ENCODE peak calls at places on chromosomes 1 and 21, in five cellular contexts. One of them, this sample, is unnamed.

GRCh38 chr1:68291763-68292384 is 59.6 kb upstream of the WLS start:
- DNase-seq in DND-41: no peak
- DNase-seq in right lobe of liver: no peak
- DNase-seq in cardiac muscle cell: no peak
- DNase-seq in mammary epithelial cell: no peak
- DNase-seq in this sample: no peak

GRCh38 chr1:147640553-147641165 is 29.7 kb downstream of the ACP6 start:
- DNase-seq in mammary epithelial cell: peak; percentile 78
- DNase-seq in right lobe of liver: peak; percentile 79
- DNase-seq in DND-41: peak; percentile 69
- DNase-seq in cardiac muscle cell: peak; percentile 90
- DNase-seq in this sample: peak; percentile 80

GRCh38 chr1:172497230-172497629 is 35.7 kb upstream of the SUCO start:
- DNase-seq in cardiac muscle cell: peak; percentile 74
- DNase-seq in right lobe of liver: no peak
- DNase-seq in mammary epithelial cell: peak; percentile 41
- DNase-seq in DND-41: no peak
- DNase-seq in this sample: no peak

GRCh38 chr1:23567629-23567995 is 8.3 kb upstream of the ID3 start:
- DNase-seq in right lobe of liver: no peak
- DNase-seq in cardiac muscle cell: no peak
- DNase-seq in DND-41: no peak
- DNase-seq in mammary epithelial cell: no peak
- DNase-seq in this sample: no peak

GRCh38 chr1:244414543-244414942 is 37.2 kb downstream of the ADSS2 start:
- DNase-seq in DND-41: no peak
- DNase-seq in cardiac muscle cell: no peak
- DNase-seq in mammary epithelial cell: peak; percentile 42
- DNase-seq in right lobe of liver: no peak
- DNase-seq in this sample: no peak

GRCh38 chr21:25722631-25723030 is 12.1 kb downstream of the ATP5PF start:
- DNase-seq in mammary epithelial cell: no peak
- DNase-seq in cardiac muscle cell: peak; percentile 28
- DNase-seq in right lobe of liver: no peak
- DNase-seq in DND-41: no peak
- DNase-seq in this sample: no peak

GRCh38 chr1:78420688-78421087 is 70.1 kb upstream of the PTGFR start:
- DNase-seq in right lobe of liver: no peak
- DNase-seq in DND-41: no peak
- DNase-seq in mammary epithelial cell: no peak
- DNase-seq in cardiac muscle cell: no peak
- DNase-seq in this sample: no peak

GRCh38 chr1:245585252-245585959 is 430.6 kb downstream of the KIF26B start:
- DNase-seq in mammary epithelial cell: peak; percentile 82
- DNase-seq in right lobe of liver: no peak
- DNase-seq in cardiac muscle cell: no peak
- DNase-seq in DND-41: no peak
- DNase-seq in this sample: no peak

GRCh38 chr1:62891961-62892562 is 108.1 kb downstream of the ATG4C start:
- DNase-seq in DND-41: no peak
- DNase-seq in cardiac muscle cell: no peak
- DNase-seq in mammary epithelial cell: peak; percentile 57
- DNase-seq in right lobe of liver: no peak
- DNase-seq in this sample: no peak

GRCh38 chr1:183101081-183101480 is 77.9 kb downstream of the LAMC1 start:
- DNase-seq in mammary epithelial cell: no peak
- DNase-seq in cardiac muscle cell: no peak
- DNase-seq in DND-41: no peak
- DNase-seq in right lobe of liver: no peak
- DNase-seq in this sample: no peak

GRCh38 chr1:206705744-206706297 is 21.1 kb downstream of the MAPKAPK2 start:
- DNase-seq in mammary epithelial cell: no peak
- DNase-seq in DND-41: no peak
- DNase-seq in cardiac muscle cell: no peak
- DNase-seq in right lobe of liver: no peak
- DNase-seq in this sample: no peak

GRCh38 chr1:161726631-161727342 is 5.4 kb downstream of the FCRLB start:
- DNase-seq in DND-41: peak; percentile 76
- DNase-seq in mammary epithelial cell: peak; percentile 80
- DNase-seq in cardiac muscle cell: peak; percentile 92
- DNase-seq in right lobe of liver: peak; percentile 91
- DNase-seq in this sample: peak; percentile 90

GRCh38 chr1:48955774-48956173 is 179.1 kb upstream of the BEND5 start:
- DNase-seq in DND-41: no peak
- DNase-seq in right lobe of liver: no peak
- DNase-seq in mammary epithelial cell: no peak
- DNase-seq in cardiac muscle cell: no peak
- DNase-seq in this sample: peak; percentile 34

GRCh38 chr21:39984613-39985012 is 117.4 kb downstream of the PCP4 start:
- DNase-seq in mammary epithelial cell: no peak
- DNase-seq in cardiac muscle cell: no peak
- DNase-seq in DND-41: no peak
- DNase-seq in right lobe of liver: no peak
- DNase-seq in this sample: no peak

GRCh38 chr1:160953030-160953429 is 1.6 kb downstream of the ITLN2 start:
- DNase-seq in right lobe of liver: no peak
- DNase-seq in DND-41: no peak
- DNase-seq in mammary epithelial cell: peak; percentile 77
- DNase-seq in cardiac muscle cell: no peak
- DNase-seq in this sample: no peak

GRCh38 chr1:212259693-212260480 is 25.3 kb upstream of the PPP2R5A start:
- DNase-seq in mammary epithelial cell: no peak
- DNase-seq in DND-41: no peak
- DNase-seq in right lobe of liver: no peak
- DNase-seq in cardiac muscle cell: no peak
- DNase-seq in this sample: no peak

GRCh38 chr1:78627321-78627720 is 7.1 kb downstream of the IFI44L start:
- DNase-seq in mammary epithelial cell: peak; percentile 42
- DNase-seq in cardiac muscle cell: no peak
- DNase-seq in right lobe of liver: no peak
- DNase-seq in DND-41: no peak
- DNase-seq in this sample: no peak

GRCh38 chr21:26833011-26833410 is 12.2 kb downstream of the ADAMTS1 start:
- DNase-seq in mammary epithelial cell: no peak
- DNase-seq in DND-41: peak; percentile 52
- DNase-seq in cardiac muscle cell: no peak
- DNase-seq in right lobe of liver: no peak
- DNase-seq in this sample: no peak

GRCh38 chr1:208100906-208101305 is 143.3 kb downstream of the PLXNA2 start:
- DNase-seq in right lobe of liver: no peak
- DNase-seq in DND-41: no peak
- DNase-seq in cardiac muscle cell: peak; percentile 65
- DNase-seq in mammary epithelial cell: no peak
- DNase-seq in this sample: no peak

GRCh38 chr1:228148971-228149340 is 774 bp upstream of the GJC2 start:
- DNase-seq in mammary epithelial cell: no peak
- DNase-seq in right lobe of liver: no peak
- DNase-seq in DND-41: no peak
- DNase-seq in cardiac muscle cell: no peak
- DNase-seq in this sample: no peak

GRCh38 chr1:111725192-111725591 is 14.0 kb downstream of the INKA2 start:
- DNase-seq in cardiac muscle cell: peak; percentile 43
- DNase-seq in DND-41: no peak
- DNase-seq in mammary epithelial cell: no peak
- DNase-seq in right lobe of liver: no peak
- DNase-seq in this sample: no peak

GRCh38 chr1:8004803-8005573 is 21.1 kb downstream of the ERRFI1 start:
- DNase-seq in cardiac muscle cell: peak; percentile 52
- DNase-seq in mammary epithelial cell: peak; percentile 99
- DNase-seq in DND-41: no peak
- DNase-seq in right lobe of liver: peak; percentile 72
- DNase-seq in this sample: peak; percentile 79

GRCh38 chr1:34917017-34917416 is 12.4 kb downstream of the DLGAP3 start:
- DNase-seq in right lobe of liver: no peak
- DNase-seq in cardiac muscle cell: no peak
- DNase-seq in DND-41: no peak
- DNase-seq in mammary epithelial cell: no peak
- DNase-seq in this sample: no peak

GRCh38 chr21:29315155-29315749 is 16.5 kb downstream of the BACH1 start:
- DNase-seq in cardiac muscle cell: no peak
- DNase-seq in DND-41: no peak
- DNase-seq in mammary epithelial cell: peak; percentile 30
- DNase-seq in right lobe of liver: no peak
- DNase-seq in this sample: no peak

GRCh38 chr21:33362044-33362555 is 37.3 kb downstream of the IFNAR1 start:
- DNase-seq in right lobe of liver: no peak
- DNase-seq in cardiac muscle cell: peak; percentile 49
- DNase-seq in DND-41: peak; percentile 56
- DNase-seq in mammary epithelial cell: no peak
- DNase-seq in this sample: peak; percentile 28

GRCh38 chr1:182841368-182841988 is 2.3 kb downstream of the DHX9 start:
- DNase-seq in right lobe of liver: no peak
- DNase-seq in DND-41: no peak
- DNase-seq in mammary epithelial cell: peak; percentile 39
- DNase-seq in cardiac muscle cell: no peak
- DNase-seq in this sample: no peak

GRCh38 chr1:235635938-235636663 is 13.5 kb downstream of the GNG4 start:
- DNase-seq in mammary epithelial cell: no peak
- DNase-seq in DND-41: no peak
- DNase-seq in cardiac muscle cell: no peak
- DNase-seq in right lobe of liver: no peak
- DNase-seq in this sample: no peak

GRCh38 chr1:40773748-40774265 is 9.8 kb upstream of the KCNQ4 start:
- DNase-seq in DND-41: no peak
- DNase-seq in mammary epithelial cell: no peak
- DNase-seq in right lobe of liver: no peak
- DNase-seq in cardiac muscle cell: no peak
- DNase-seq in this sample: no peak

GRCh38 chr1:54493608-54494007 is 54.4 kb upstream of the ACOT11 start:
- DNase-seq in DND-41: no peak
- DNase-seq in right lobe of liver: no peak
- DNase-seq in cardiac muscle cell: no peak
- DNase-seq in mammary epithelial cell: peak; percentile 37
- DNase-seq in this sample: no peak
- H3K4me1 ChIP-seq in DND-41: peaks cover 30% of the 10 kb centered on the region
- H3K4me1 ChIP-seq in right lobe of liver: no peaks in the 10 kb centered on the region
- H3K4me1 ChIP-seq in cardiac muscle cell: peaks cover 10% of the 10 kb centered on the region
- H3K4me1 ChIP-seq in mammary epithelial cell: peaks cover 5% of the 10 kb centered on the region
- H3K4me1 ChIP-seq in this sample: peaks cover 8% of the 10 kb centered on the region

GRCh38 chr1:152392909-152393308 is 21.2 kb downstream of the CRNN start:
- DNase-seq in DND-41: peak; percentile 18
- DNase-seq in mammary epithelial cell: peak; percentile 88
- DNase-seq in cardiac muscle cell: no peak
- DNase-seq in right lobe of liver: no peak
- DNase-seq in this sample: no peak

GRCh38 chr1:152386940-152387339 is 27.1 kb downstream of the CRNN start:
- DNase-seq in mammary epithelial cell: peak; percentile 87
- DNase-seq in right lobe of liver: no peak
- DNase-seq in cardiac muscle cell: no peak
- DNase-seq in DND-41: no peak
- DNase-seq in this sample: no peak

GRCh38 chr1:152394151-152394550 is 19.9 kb downstream of the CRNN start:
- DNase-seq in DND-41: no peak
- DNase-seq in cardiac muscle cell: no peak
- DNase-seq in right lobe of liver: no peak
- DNase-seq in mammary epithelial cell: no peak
- DNase-seq in this sample: no peak

DNA sequence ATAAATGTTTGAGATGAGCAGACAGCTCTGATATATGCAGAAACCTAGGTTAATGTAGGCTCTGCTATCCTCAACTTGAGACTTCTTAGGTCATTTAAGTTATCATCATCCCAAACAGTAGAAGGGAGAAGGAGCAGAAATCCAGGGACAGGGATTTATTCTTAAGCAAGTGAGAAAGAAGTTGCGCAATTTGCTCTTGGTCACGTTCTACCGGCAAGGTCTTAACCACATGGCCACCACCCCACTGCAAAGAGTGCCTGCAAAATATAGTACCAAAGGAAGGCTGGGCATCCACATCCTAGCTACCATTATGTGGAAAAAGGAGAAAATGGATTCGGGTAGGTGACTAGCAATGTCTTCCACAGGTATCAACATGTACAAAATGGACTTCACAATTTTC is 25.2 kb downstream of the CRNN start:
- DNase-seq in cardiac muscle cell: no peak
- DNase-seq in mammary epithelial cell: no peak
- DNase-seq in DND-41: no peak
- DNase-seq in right lobe of liver: no peak
- DNase-seq in this sample: no peak
- H3K9me3 ChIP-seq in cardiac muscle cell: no peaks in the 10 kb centered on the region
- H3K9me3 ChIP-seq in mammary epithelial cell: no peaks in the 10 kb centered on the region
- H3K9me3 ChIP-seq in DND-41: no peaks in the 10 kb centered on the region
- H3K9me3 ChIP-seq in right lobe of liver: no peaks in the 10 kb centered on the region
- H3K9me3 ChIP-seq in this sample: no peaks in the 10 kb centered on the region

DNA sequence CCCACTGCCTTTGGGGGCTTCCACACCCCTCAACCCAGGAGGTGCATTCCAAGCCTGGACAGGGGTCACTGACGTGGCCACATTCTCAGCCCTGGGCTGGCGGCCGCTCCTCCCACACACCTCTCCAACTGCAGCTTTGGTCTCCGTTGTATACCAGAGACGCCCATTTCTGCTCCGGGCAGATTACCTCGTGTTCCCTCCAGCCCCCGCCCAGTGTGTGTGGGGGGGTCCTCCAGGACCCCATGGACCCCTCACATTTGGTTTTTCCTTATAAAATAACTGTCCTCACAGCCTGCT is 6.1 kb downstream of the RNF223 start:
- DNase-seq in right lobe of liver: no peak
- DNase-seq in cardiac muscle cell: no peak
- DNase-seq in mammary epithelial cell: no peak
- DNase-seq in DND-41: no peak
- DNase-seq in this sample: no peak
- H3K27me3 ChIP-seq in right lobe of liver: no peaks in the 10 kb centered on the region
- H3K27me3 ChIP-seq in cardiac muscle cell: peaks cover 39% of the 10 kb centered on the region
- H3K27me3 ChIP-seq in mammary epithelial cell: no peaks in the 10 kb centered on the region
- H3K27me3 ChIP-seq in DND-41: peaks cover 6% of the 10 kb centered on the region
- H3K27me3 ChIP-seq in this sample: no peaks in the 10 kb centered on the region

GRCh38 chr1:9369964-9370788 is 77.5 kb downstream of the SPSB1 start:
- DNase-seq in DND-41: no peak
- DNase-seq in right lobe of liver: no peak
- DNase-seq in cardiac muscle cell: no peak
- DNase-seq in mammary epithelial cell: peak; percentile 59
- DNase-seq in this sample: no peak

GRCh38 chr1:9366943-9367780 is 74.5 kb downstream of the SPSB1 start:
- DNase-seq in cardiac muscle cell: no peak
- DNase-seq in DND-41: no peak
- DNase-seq in right lobe of liver: no peak
- DNase-seq in mammary epithelial cell: no peak
- DNase-seq in this sample: no peak

GRCh38 chr1:9366298-9366697 is 73.6 kb downstream of the SPSB1 start:
- DNase-seq in DND-41: no peak
- DNase-seq in right lobe of liver: no peak
- DNase-seq in mammary epithelial cell: no peak
- DNase-seq in cardiac muscle cell: no peak
- DNase-seq in this sample: no peak

GRCh38 chr1:9367806-9368205 is 75.1 kb downstream of the SPSB1 start:
- DNase-seq in right lobe of liver: no peak
- DNase-seq in DND-41: no peak
- DNase-seq in mammary epithelial cell: no peak
- DNase-seq in cardiac muscle cell: no peak
- DNase-seq in this sample: no peak

DNA sequence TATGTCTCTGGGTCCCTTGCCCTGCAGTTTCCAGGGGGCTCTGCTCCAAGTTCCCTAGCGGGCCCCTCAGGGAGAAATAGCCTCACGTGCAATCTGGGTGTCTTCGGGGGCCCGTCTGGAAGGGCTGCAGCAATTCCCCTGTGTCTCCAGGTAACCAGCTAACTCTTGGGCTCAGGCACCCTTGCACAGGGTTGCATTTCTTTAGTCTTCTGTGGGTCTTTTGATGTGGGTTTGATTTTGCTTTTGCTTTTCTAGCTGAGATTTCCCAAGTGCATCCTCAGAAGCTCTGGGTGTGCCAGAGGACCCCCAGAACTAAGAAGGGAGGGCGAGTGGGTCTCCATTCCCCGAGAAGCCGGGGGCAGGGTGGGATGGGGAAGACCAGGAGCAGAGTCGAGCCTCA is 75.7 kb downstream of the SPSB1 start:
- DNase-seq in mammary epithelial cell: no peak
- DNase-seq in cardiac muscle cell: no peak
- DNase-seq in DND-41: peak; percentile 60
- DNase-seq in right lobe of liver: no peak
- DNase-seq in this sample: no peak
- H3K4me1 ChIP-seq in mammary epithelial cell: peaks cover 10% of the 10 kb centered on the region
- H3K4me1 ChIP-seq in cardiac muscle cell: no peaks in the 10 kb centered on the region
- H3K4me1 ChIP-seq in DND-41: peaks cover 4% of the 10 kb centered on the region
- H3K4me1 ChIP-seq in right lobe of liver: no peaks in the 10 kb centered on the region
- H3K4me1 ChIP-seq in this sample: no peaks in the 10 kb centered on the region

This sample was measured in body of pancreas.